ENCODE peak calls at places on chromosomes 1 and 21, in four cellular contexts. R, K, V and O are unnamed samples.

GRCh38 chr1:205770618-205771017 is 4.7 kb downstream of the RAB29 start:
- DNase-seq in V (no peak), R (no peak), K (no peak), O (no peak)

GRCh38 chr1:239123243-239123642 is 263.1 kb upstream of the CHRM3 start:
- DNase-seq in V (no peak), R (no peak), K (no peak), O (no peak)

GRCh38 chr1:70992521-70992920 is 55.1 kb downstream of the PTGER3 start:
- DNase-seq in V (no peak), K (no peak), R (no peak), O (no peak)

GRCh38 chr1:26280333-26281042 is 602 bp downstream of the SH3BGRL3 start:
- DNase-seq in R (no peak), K (no peak), V (peak), O (no peak)

GRCh38 chr1:109383850-109384249 is 13.9 kb downstream of the SORT1 start:
- DNase-seq in K (no peak), R (no peak), V (no peak), O (no peak)

GRCh38 chr21:14243461-14243860 is 27.5 kb downstream of the RBM11 start:
- DNase-seq in R (no peak), V (no peak), K (no peak), O (no peak)

GRCh38 chr1:207823880-207824566 is 72.2 kb downstream of the CD46 start:
- DNase-seq in K (peak), R (peak), V (peak), O (peak)

GRCh38 chr1:156251527-156251926 is 3.7 kb upstream of the PAQR6 start:
- DNase-seq in K (no peak), R (no peak), V (no peak), O (no peak)

GRCh38 chr1:242828828-242829227 is 304.3 kb upstream of the PLD5 start:
- DNase-seq in R (peak), K (no peak), V (no peak), O (no peak)

GRCh38 chr1:159881930-159882839 is 17.8 kb downstream of the CFAP45 start:
- DNase-seq in V (no peak), R (no peak), K (peak), O (peak)

GRCh38 chr1:219188331-219188803 is 14.7 kb downstream of the LYPLAL1 start:
- DNase-seq in V (no peak), K (no peak), R (no peak), O (no peak)

GRCh38 chr1:180912801-180913616 is at the start of gene KIAA1614:
- DNase-seq in R (peak), K (peak), V (peak), O (no peak)

GRCh38 chr1:231487019-231487418 is 41.5 kb upstream of the TSNAX start:
- DNase-seq in K (no peak), R (no peak), V (no peak), O (no peak)

GRCh38 chr21:17527711-17528110 is 14.9 kb downstream of the CXADR start:
- DNase-seq in K (no peak), R (no peak), V (no peak), O (no peak)

GRCh38 chr1:38045431-38046332 is 911 bp downstream of the POU3F1 start:
- DNase-seq in K (no peak), V (no peak), R (peak), O (no peak)

GRCh38 chr1:151993734-151994496 is at the start of gene S100A10:
- DNase-seq in K (peak), R (peak), V (peak), O (no peak)

GRCh38 chr1:16612332-16613172 is 812 bp downstream of the NBPF1 start:
- DNase-seq in R (peak), K (peak), V (peak), O (peak)

GRCh38 chr1:233689748-233690254 is 75.9 kb downstream of the KCNK1 start:
- DNase-seq in K (no peak), R (no peak), V (no peak), O (no peak)
- H3K27ac ChIP-seq in K (no peak), R (no peak), V (no peak), O (peak)

DNA sequence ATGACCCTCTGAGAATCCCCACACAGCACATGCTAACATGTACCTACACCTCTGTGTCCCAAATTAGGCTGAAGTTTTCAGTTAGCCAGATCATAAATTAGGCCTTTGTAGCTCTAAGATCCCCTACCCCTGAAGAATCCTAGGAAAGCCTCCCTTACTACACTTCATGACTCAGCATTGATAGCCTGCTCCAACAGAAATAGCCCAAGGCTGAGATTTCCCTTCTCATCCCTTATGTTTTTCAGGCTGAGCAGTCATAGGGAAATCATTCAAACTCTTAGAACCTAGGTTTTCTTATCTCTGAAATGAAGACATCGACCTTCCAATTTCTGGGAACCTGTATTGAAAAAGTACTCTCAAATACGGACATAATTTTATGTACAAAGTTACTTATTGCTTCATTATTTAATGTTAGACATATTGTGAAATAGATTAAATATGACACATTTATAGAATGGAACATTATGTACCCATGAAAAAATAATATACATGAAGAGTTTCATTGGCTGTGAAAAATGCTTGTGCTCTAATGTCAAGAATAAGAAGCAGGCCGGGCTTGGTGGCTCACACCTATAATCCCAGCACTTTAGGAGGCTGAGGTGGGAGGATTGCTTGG is 122.4 kb upstream of the UBE2U start:
- DNase-seq in K (no peak), R (no peak), V (no peak), O (no peak)
- H3K27ac ChIP-seq in K (no peak), R (no peak), V (no peak), O (no peak)

DNA sequence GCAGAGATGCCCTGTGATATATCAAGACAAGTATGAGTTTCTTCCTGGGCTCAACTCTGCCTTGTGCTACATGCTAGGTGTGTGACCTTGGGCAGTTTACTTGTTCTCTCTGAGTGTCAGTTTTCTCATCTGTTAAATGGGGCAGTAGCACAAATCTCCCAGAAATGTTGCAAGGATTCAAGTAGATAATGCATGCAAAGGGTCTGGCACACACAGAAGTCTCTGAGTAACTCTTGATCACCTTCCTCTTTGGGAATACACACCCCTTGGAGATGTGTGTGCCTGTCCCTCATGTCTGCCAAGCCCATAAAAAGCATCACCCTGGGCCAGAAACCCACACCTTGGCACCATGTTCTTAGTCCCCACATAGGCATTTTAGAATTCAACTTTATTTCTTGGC is 118.3 kb upstream of the IPO9 start:
- DNase-seq in K (no peak), R (no peak), V (no peak), O (no peak)
- H3K27ac ChIP-seq in K (no peak), R (no peak), V (peak), O (no peak)

GRCh38 chr21:39881661-39882060 is 14.4 kb downstream of the PCP4 start:
- DNase-seq in V (no peak), R (no peak), K (no peak), O (no peak)
- H3K27ac ChIP-seq in V (no peak), R (no peak), K (no peak), O (no peak)

DNA sequence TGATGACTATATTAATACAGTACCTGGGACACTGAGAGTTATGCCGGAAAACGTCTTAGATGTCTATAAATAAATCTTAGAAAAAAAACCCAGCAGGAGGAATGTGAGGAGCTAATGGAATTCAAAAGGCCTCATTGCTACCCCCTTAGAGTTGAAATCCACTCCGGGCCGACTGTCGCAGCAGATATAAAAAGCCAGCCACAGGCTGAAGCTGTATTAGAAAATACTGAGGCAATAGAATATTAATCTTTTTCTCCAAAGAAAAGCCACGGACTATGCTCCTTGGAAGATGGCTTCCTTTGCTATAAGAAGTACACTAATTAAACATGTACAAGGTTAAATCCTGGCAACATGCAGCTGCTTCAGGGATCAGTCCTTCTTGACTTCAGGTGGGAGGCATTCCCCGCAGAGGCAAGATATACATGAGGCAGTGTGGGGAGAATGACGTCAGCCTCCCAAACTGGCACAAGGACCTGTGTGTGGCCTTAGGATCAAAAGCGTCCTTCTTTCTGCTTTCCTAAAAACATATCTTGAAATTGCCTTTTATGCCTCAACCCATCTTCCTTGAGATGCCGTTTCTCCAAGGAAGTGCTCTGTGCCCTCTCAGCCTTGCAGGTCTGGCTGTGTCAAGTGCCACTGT is 90.4 kb downstream of the WLS start:
- DNase-seq in R (no peak), V (no peak), K (peak), O (no peak)
- H3K27ac ChIP-seq in R (no peak), V (peak), K (peak), O (no peak)

GRCh38 chr1:165854101-165854845 is 26.9 kb downstream of the UCK2 start:
- DNase-seq in R (no peak), K (peak), V (no peak), O (peak)
- H3K27ac ChIP-seq in R (no peak), K (peak), V (no peak), O (peak)